ENCODE peak calls at places on chromosome 17, in five cellular contexts. R is amygdala, C is iPS-NIHi11, L is OCI-LY7, U is body of pancreas. N is an unnamed sample.

GRCh38 chr17:6461246-6461645 is 17.0 kb downstream of the PIMREG start:
- DNase-seq in U (no peak), C (no peak), L (no peak), R (no peak), N (no peak)

GRCh38 chr17:59798111-59798510 is 90.7 kb downstream of the VMP1 start:
- DNase-seq in U (no peak), C (no peak), R (no peak), L (no peak), N (no peak)

GRCh38 chr17:16652847-16653366 is 743 bp downstream of the ZNF624 start:
- DNase-seq in R (no peak), C (no peak), U (no peak), L (peak), N (peak)

GRCh38 chr17:27506348-27507218 is 50.3 kb downstream of the KSR1 start:
- DNase-seq in R (no peak), U (no peak), C (peak), L (peak), N (no peak)

GRCh38 chr17:57999496-58000017 is 7.5 kb downstream of the SRSF1 start:
- DNase-seq in R (no peak), U (no peak), L (peak), C (peak), N (no peak)

GRCh38 chr17:64598672-64599071 is 63.4 kb downstream of the SMURF2 start:
- DNase-seq in L (no peak), U (no peak), C (no peak), R (no peak), N (no peak)

GRCh38 chr17:14304222-14304844 is 3.5 kb downstream of the HS3ST3B1 start:
- DNase-seq in L (no peak), R (no peak), C (no peak), U (no peak), N (no peak)

GRCh38 chr17:21033350-21033749 is 9.5 kb downstream of the USP22 start:
- DNase-seq in C (no peak), U (no peak), R (no peak), L (no peak), N (no peak)

GRCh38 chr17:42132941-42133340 is 10.3 kb downstream of the HSPB9 start:
- DNase-seq in L (no peak), U (peak), C (peak), R (peak), N (peak)

GRCh38 chr17:63222655-63223054 is 223.5 kb downstream of the CYB561 start:
- DNase-seq in R (no peak), C (no peak), U (no peak), L (no peak), N (peak)

GRCh38 chr17:62891659-62892058 is 74.4 kb upstream of the TANC2 start:
- DNase-seq in R (no peak), L (no peak), C (no peak), U (no peak), N (no peak)

GRCh38 chr17:78113804-78114785 is 14.5 kb downstream of the TMC6 start:
- DNase-seq in R (no peak), U (no peak), L (no peak), C (no peak), N (no peak)

GRCh38 chr17:53822764-53823163 is at the start of gene KIF2B:
- DNase-seq in U (no peak), R (no peak), L (no peak), C (no peak), N (no peak)

GRCh38 chr17:42548070-42548837 is 4.5 kb upstream of the HSD17B1 start:
- DNase-seq in L (peak), R (no peak), C (peak), U (peak), N (no peak)

GRCh38 chr17:48544356-48545021 is 420 bp downstream of the HOXB2 start:
- DNase-seq in L (no peak), U (peak), C (no peak), R (no peak), N (peak)

GRCh38 chr17:75091855-75092327 is 4.1 kb downstream of the SLC16A5 start:
- DNase-seq in L (no peak), C (no peak), U (no peak), R (no peak), N (no peak)

GRCh38 chr17:77555110-77555509 is 403.4 kb upstream of the TNRC6C start:
- DNase-seq in R (no peak), L (no peak), C (no peak), U (no peak), N (no peak)

GRCh38 chr17:50765454-50766221 is 1.7 kb downstream of the ANKRD40CL start:
- DNase-seq in C (no peak), R (no peak), U (no peak), L (peak), N (peak)

GRCh38 chr17:45425125-45425983 is 7.3 kb downstream of the ARHGAP27 start:
- DNase-seq in C (peak), U (peak), L (no peak), R (no peak), N (no peak)

GRCh38 chr17:39701012-39701783 is 1.3 kb downstream of the ERBB2 start:
- DNase-seq in U (peak), R (no peak), L (no peak), C (peak), N (no peak)

GRCh38 chr17:15123593-15124590 is 141.2 kb downstream of the PMP22 start:
- DNase-seq in L (no peak), R (no peak), C (no peak), U (no peak), N (no peak)

GRCh38 chr17:2122641-2123302 is 67.9 kb downstream of the HIC1 start:
- DNase-seq in L (no peak), R (no peak), C (peak), U (peak), N (peak)

GRCh38 chr17:35679007-35679682 is 52.3 kb upstream of the RASL10B start:
- DNase-seq in C (no peak), R (no peak), U (no peak), L (no peak), N (no peak)

GRCh38 chr17:74690409-74690825 is 22.3 kb downstream of the CD300LF start:
- DNase-seq in C (no peak), L (peak), U (no peak), R (no peak), N (no peak)

GRCh38 chr17:63041722-63042121 is 75.7 kb downstream of the TANC2 start:
- DNase-seq in L (no peak), U (no peak), R (no peak), C (no peak), N (no peak)

N was measured in SJSA1.